ENCODE peak calls at places on chromosomes 6 and 20, in ten cellular contexts. Q is astrocyte; H is spleen; C is lower lobe of right lung; T is suprapubic skin; Z is H1; V is CD8-positive, alpha-beta T cell; L is ascending aorta; X is testis; D is heart right ventricle. O is an unnamed sample.

GRCh38 chr6:11903645-11904044 is 108.5 kb upstream of the HIVEP1 start:
- DNase-seq in Z (no peak), D (no peak), C (no peak), H (no peak), L (no peak), T (no peak), V (no peak), X (no peak), Q (no peak), O (no peak)

GRCh38 chr20:3000852-3001523 is 42.4 kb upstream of the GNRH2 start:
- DNase-seq in L (no peak), D (peak; percentile 10), T (no peak), Z (no peak), H (no peak), X (no peak), Q (peak; percentile 29), C (no peak), V (no peak), O (no peak)

GRCh38 chr6:66926060-66926459 is 1219.0 kb upstream of the EYS start:
- DNase-seq in X (no peak), T (no peak), C (no peak), H (no peak), V (no peak), D (no peak), Q (peak; percentile 2), L (no peak), Z (no peak), O (no peak)

GRCh38 chr6:35381132-35381531 is 38.8 kb downstream of the PPARD start:
- DNase-seq in V (no peak), X (no peak), H (no peak), D (no peak), C (no peak), Q (peak; percentile 72), Z (no peak), T (no peak), L (no peak), O (no peak)

GRCh38 chr6:146050168-146050567 is 21.3 kb downstream of the GRM1 start:
- DNase-seq in D (no peak), C (no peak), V (no peak), X (no peak), Q (no peak), L (no peak), Z (no peak), T (no peak), H (no peak), O (no peak)

GRCh38 chr6:117449549-117450439 is 24.1 kb upstream of the ROS1 start:
- DNase-seq in Z (no peak), L (peak; percentile 76), T (peak; percentile 65), V (peak; percentile 61), C (no peak), Q (peak; percentile 69), X (peak; percentile 77), H (no peak), D (peak; percentile 58), O (peak; percentile 85)

GRCh38 chr6:1063671-1064355 is 248.1 kb upstream of the FOXQ1 start:
- DNase-seq in T (no peak), V (no peak), L (no peak), C (no peak), Q (no peak), Z (no peak), D (no peak), X (no peak), H (no peak), O (no peak)

GRCh38 chr6:39263299-39264037 is 34.2 kb upstream of the KCNK5 start:
- DNase-seq in H (no peak), Q (no peak), V (no peak), X (no peak), T (no peak), C (no peak), D (no peak), Z (peak; percentile 25), L (no peak), O (no peak)

GRCh38 chr6:163776549-163777378 is 362.2 kb downstream of the QKI start:
- DNase-seq in Z (no peak), L (no peak), T (no peak), V (no peak), D (no peak), X (no peak), H (no peak), Q (no peak), C (no peak), O (no peak)

GRCh38 chr6:46932526-46932925 is 10.8 kb upstream of the ADGRF5 start:
- DNase-seq in T (no peak), V (no peak), X (no peak), D (no peak), H (no peak), L (no peak), Z (no peak), C (no peak), Q (peak; percentile 81), O (no peak)

GRCh38 chr6:80720824-80721223 is 614.4 kb downstream of the BCKDHB start:
- DNase-seq in C (no peak), D (no peak), X (no peak), T (no peak), V (no peak), Z (no peak), Q (no peak), H (no peak), L (no peak), O (no peak)

GRCh38 chr6:142735182-142735581 is 209.8 kb downstream of the HIVEP2 start:
- DNase-seq in H (no peak), D (no peak), C (no peak), V (no peak), Q (no peak), T (no peak), X (no peak), L (no peak), Z (no peak), O (peak; percentile 71)

GRCh38 chr6:137167702-137168377 is 5.6 kb downstream of the IL22RA2 start:
- DNase-seq in T (no peak), X (no peak), D (no peak), C (no peak), H (no peak), Q (no peak), Z (no peak), L (no peak), V (no peak), O (no peak)

GRCh38 chr6:111874030-111874425 is 776 bp upstream of the FYN start:
- DNase-seq in T (no peak), C (no peak), Q (no peak), D (peak; percentile 37), L (no peak), V (peak; percentile 62), H (no peak), X (peak; percentile 33), Z (no peak), O (no peak)

DNA sequence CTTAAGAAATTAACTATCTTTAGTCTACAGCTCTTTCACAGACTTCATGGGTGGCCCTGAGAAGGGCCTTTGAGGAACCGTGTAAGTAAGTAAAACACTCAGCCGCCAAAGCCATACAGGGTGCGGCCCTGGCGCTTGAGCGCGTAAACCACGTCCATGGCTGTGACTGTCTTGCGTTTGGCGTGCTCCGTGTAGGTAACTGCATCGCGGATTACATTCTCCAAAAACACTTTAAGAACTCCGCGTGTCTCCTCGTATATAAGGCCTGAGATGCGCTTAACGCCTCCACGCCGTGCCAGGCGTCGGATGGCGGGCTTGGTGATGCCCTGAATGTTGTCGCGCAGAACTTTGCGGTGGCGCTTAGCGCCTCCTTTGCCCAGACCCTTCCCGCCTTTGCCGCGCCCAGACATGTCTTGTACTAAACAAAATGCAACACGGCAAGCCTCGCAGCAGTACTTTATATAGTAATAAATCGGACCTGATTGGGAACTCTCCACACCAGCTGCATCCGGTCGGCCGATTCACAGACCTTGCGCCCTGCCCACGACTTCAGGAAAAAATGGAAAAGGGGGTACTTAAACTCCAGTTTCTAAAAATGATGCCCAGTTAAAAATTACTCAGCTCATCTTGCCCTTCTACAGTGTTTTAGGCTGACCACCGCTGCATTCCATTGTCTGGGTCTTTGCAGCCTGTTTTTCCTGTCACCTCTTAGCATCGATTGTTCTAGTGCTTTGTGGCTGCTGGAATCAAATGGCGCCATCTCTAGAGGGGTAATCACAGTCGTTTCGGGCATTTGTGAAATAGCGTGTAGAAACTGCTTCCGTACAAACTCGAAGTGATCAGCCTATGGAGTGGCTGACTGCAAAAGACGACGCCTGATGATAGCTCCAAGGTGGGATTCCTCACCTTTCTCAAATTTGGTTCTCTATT is 38.8 kb downstream of the OR2B2 start:
- DNase-seq in Z (no peak), T (peak; percentile 71), X (peak; percentile 58), H (peak; percentile 93), L (peak; percentile 76), Q (peak; percentile 67), D (peak; percentile 48), V (peak; percentile 70), C (peak; percentile 73), O (peak; percentile 84)
- H3K27me3 ChIP-seq in Z (no peaks in the 10 kb centered on the region), T (no peaks in the 10 kb centered on the region), X (no peaks in the 10 kb centered on the region), H (no peaks in the 10 kb centered on the region), L (no peaks in the 10 kb centered on the region), Q (no peaks in the 10 kb centered on the region), D (peaks cover 73% of the 10 kb centered on the region), V (no peaks in the 10 kb centered on the region), C (peaks cover 16% of the 10 kb centered on the region), O (no peaks in the 10 kb centered on the region)

GRCh38 chr6:99282479-99283062 is 66.9 kb downstream of the FAXC start:
- DNase-seq in Q (peak; percentile 18), C (no peak), L (no peak), D (no peak), H (no peak), Z (no peak), V (no peak), X (no peak), T (no peak), O (no peak)
- TF ChIP-seq CTCF in Q (peak; percentile 46), C (peak; percentile 26), L (no peak), D (peak; percentile 37), H (no peak), Z (no peak), V (no peak), X (peak; percentile 30), T (no peak), O (peak; percentile 80)

DNA sequence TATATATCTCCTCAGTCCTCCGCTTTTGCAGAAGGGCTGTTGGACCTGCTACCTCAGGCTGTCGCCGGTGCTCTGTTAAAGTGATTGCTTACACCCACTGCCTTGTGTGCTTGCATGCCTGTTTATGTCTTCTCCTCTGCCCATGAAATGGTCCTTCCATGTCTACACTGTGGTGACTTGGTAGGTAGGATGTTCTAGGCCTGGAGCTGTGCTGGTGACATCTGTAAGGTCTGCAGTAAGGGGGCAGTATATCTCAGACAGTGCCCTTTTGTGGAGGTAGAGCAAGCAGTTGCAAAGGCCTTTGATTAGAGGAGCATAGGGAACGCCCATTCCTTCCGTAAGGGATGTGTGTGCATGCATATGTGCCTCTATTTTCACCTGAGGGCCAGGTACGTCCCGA is 40.3 kb downstream of the VAPB start:
- DNase-seq in D (no peak), T (no peak), C (no peak), L (no peak), Z (no peak), H (no peak), X (no peak), Q (no peak), V (no peak), O (no peak)
- H3K36me3 ChIP-seq in D (no peaks in the 10 kb centered on the region), T (no peaks in the 10 kb centered on the region), C (peaks cover 18% of the 10 kb centered on the region), L (peaks cover 11% of the 10 kb centered on the region), Z (no peaks in the 10 kb centered on the region), H (no peaks in the 10 kb centered on the region), X (no peaks in the 10 kb centered on the region), Q (no peaks in the 10 kb centered on the region), V (no peaks in the 10 kb centered on the region), O (peaks cover 42% of the 10 kb centered on the region)

GRCh38 chr20:62422636-62423325 is 4.6 kb downstream of the RBBP8NL start:
- DNase-seq in T (no peak), V (no peak), X (no peak), Q (no peak), C (no peak), D (no peak), H (no peak), L (no peak), Z (no peak), O (no peak)
- H3K27me3 ChIP-seq in T (peaks cover 39% of the 10 kb centered on the region), V (no peaks in the 10 kb centered on the region), X (no peaks in the 10 kb centered on the region), Q (no peaks in the 10 kb centered on the region), C (peaks cover 3% of the 10 kb centered on the region), D (peaks cover 26% of the 10 kb centered on the region), H (peaks cover 66% of the 10 kb centered on the region), L (no peaks in the 10 kb centered on the region), Z (no peaks in the 10 kb centered on the region), O (no peaks in the 10 kb centered on the region)